ENCODE peak calls at places on chromosomes 3 and 15, in six cellular contexts. U is B cell, P is astrocyte of the spinal cord, A is progenitor cell of endocrine pancreas, B is mesothelial cell of epicardium, Q is GM20000. G is an unnamed sample.

GRCh38 chr3:108100906-108101305 is 10.1 kb upstream of the CD47 start:
- DNase-seq in U (peak), Q (peak), B (no peak), P (no peak), A (no peak), G (no peak)

GRCh38 chr3:152261329-152261728 is 7.4 kb upstream of the MBNL1 start:
- DNase-seq in P (no peak), B (no peak), U (no peak), A (no peak), Q (no peak), G (no peak)

GRCh38 chr3:89238836-89239235 is 131.4 kb downstream of the EPHA3 start:
- DNase-seq in A (no peak), P (no peak), U (no peak), Q (no peak), B (no peak), G (no peak)

GRCh38 chr15:82045179-82045891 is 483 bp downstream of the MEX3B start:
- DNase-seq in P (peak), A (peak), Q (peak), U (peak), B (peak), G (peak)

GRCh38 chr3:72127843-72128242 is 342.9 kb upstream of the PROK2 start:
- DNase-seq in Q (no peak), U (no peak), P (peak), B (no peak), A (no peak), G (no peak)

GRCh38 chr3:137792633-137793271 is 28.6 kb downstream of the SOX14 start:
- DNase-seq in P (no peak), A (no peak), Q (peak), U (no peak), B (no peak), G (no peak)

GRCh38 chr3:131370935-131371698 is 10.5 kb upstream of the NUDT16 start:
- DNase-seq in A (no peak), Q (no peak), B (no peak), P (no peak), U (no peak), G (no peak)

GRCh38 chr15:45180201-45180600 is 7.6 kb downstream of the SHF start:
- DNase-seq in A (no peak), P (peak), Q (no peak), B (no peak), U (peak), G (peak)

GRCh38 chr15:88089019-88089603 is 167.4 kb downstream of the NTRK3 start:
- DNase-seq in B (no peak), U (no peak), A (no peak), P (no peak), Q (no peak), G (no peak)

GRCh38 chr3:126056681-126057546 is 27.0 kb downstream of the SLC41A3 start:
- DNase-seq in P (peak), A (no peak), U (no peak), Q (no peak), B (no peak), G (no peak)

GRCh38 chr3:39150170-39150802 is 3.1 kb downstream of the CSRNP1 start:
- DNase-seq in U (no peak), B (no peak), Q (no peak), P (no peak), A (no peak), G (no peak)

GRCh38 chr3:46965151-46965550 is 11.4 kb downstream of the CCDC12 start:
- DNase-seq in U (peak), P (no peak), B (no peak), A (no peak), Q (no peak), G (no peak)

GRCh38 chr3:165185707-165186327 is 10.4 kb downstream of the SLITRK3 start:
- DNase-seq in A (peak), B (peak), Q (peak), U (peak), P (peak), G (no peak)

GRCh38 chr15:35349916-35350315 is 196.0 kb downstream of the DPH6 start:
- DNase-seq in A (no peak), U (no peak), P (peak), B (no peak), Q (no peak), G (no peak)

GRCh38 chr3:135851201-135852061 is 114.1 kb upstream of the PPP2R3A start:
- DNase-seq in U (no peak), A (no peak), B (no peak), Q (no peak), P (no peak), G (no peak)

GRCh38 chr3:27630892-27631291 is 91.2 kb downstream of the EOMES start:
- DNase-seq in Q (peak), B (no peak), A (no peak), P (peak), U (no peak), G (no peak)

GRCh38 chr3:139888561-139889140 is 46.3 kb upstream of the CLSTN2 start:
- DNase-seq in A (no peak), B (no peak), Q (no peak), P (no peak), U (no peak), G (no peak)

GRCh38 chr3:43649365-43649968 is 27.7 kb upstream of the ANO10 start:
- DNase-seq in B (no peak), U (no peak), A (no peak), Q (no peak), P (no peak), G (no peak)

GRCh38 chr15:87871130-87871737 is 385.3 kb downstream of the NTRK3 start:
- DNase-seq in U (no peak), B (no peak), Q (no peak), A (no peak), P (no peak), G (no peak)

GRCh38 chr3:65758871-65759598 is 279.7 kb downstream of the MAGI1 start:
- DNase-seq in U (no peak), B (no peak), Q (no peak), A (no peak), P (peak), G (no peak)

GRCh38 chr3:51874889-51875288 is 512 bp downstream of the IQCF5 start:
- DNase-seq in B (no peak), Q (no peak), P (no peak), U (no peak), A (no peak), G (no peak)

GRCh38 chr15:81301815-81302399 is 22.0 kb downstream of the STARD5 start:
- DNase-seq in P (no peak), Q (peak), B (no peak), A (no peak), U (peak), G (no peak)

DNA sequence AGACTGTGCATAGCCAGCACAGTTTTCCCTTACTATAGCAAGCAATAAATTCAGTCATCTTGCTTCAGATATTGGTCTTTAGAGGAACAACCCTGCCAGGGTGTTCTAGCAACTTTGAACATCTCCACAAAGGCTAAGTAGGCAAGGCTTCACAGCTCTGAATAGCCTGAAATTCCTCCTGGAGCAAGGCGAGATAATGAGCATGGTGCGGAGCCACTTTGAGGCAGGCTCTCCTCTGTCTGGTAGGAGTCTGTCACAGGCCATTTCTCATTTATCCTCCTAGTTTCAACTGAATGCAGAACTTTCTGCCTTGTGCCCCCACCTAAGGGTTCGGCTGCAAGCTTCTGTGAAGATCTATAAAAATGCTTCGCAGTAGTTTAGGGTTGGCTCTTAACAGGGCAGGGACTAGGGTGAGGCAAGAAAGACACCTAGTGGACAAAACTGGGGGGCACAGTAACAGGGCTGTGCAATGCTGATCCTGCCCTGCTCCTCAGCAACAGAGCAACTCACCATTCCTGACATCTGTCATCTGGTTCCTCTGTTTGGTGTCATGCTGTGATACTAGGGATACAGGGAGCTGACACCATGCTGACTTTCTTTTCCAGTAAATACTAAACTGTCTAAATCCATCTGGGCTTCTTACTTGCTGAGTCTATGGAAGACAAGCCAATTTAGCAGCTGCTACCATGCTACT is 16.6 kb upstream of the EHHADH start:
- DNase-seq in A (no peak), U (no peak), B (no peak), Q (peak), P (peak), G (no peak)
- TF ChIP-seq CTCF in A (peak), U (no peak), B (peak), Q (no peak), P (peak), G (no peak)

GRCh38 chr3:189169728-189170127 is 2.0 kb upstream of the TPRG1 start:
- DNase-seq in U (no peak), B (no peak), P (no peak), A (no peak), Q (no peak), G (no peak)
- TF ChIP-seq CTCF in U (no peak), B (no peak), P (peak), A (peak), Q (no peak), G (no peak)

GRCh38 chr3:171328419-171329082 is 131.7 kb downstream of the TNIK start:
- DNase-seq in P (no peak), Q (no peak), A (no peak), B (no peak), U (no peak), G (peak)
- TF ChIP-seq CTCF in P (no peak), Q (peak), A (no peak), B (no peak), U (no peak), G (peak)

GRCh38 chr3:167913218-167913902 is 177.8 kb downstream of the SERPINI1 start:
- DNase-seq in B (no peak), Q (no peak), P (peak), U (no peak), A (no peak), G (no peak)
- TF ChIP-seq CTCF in B (no peak), Q (no peak), P (peak), U (no peak), A (peak), G (no peak)

GRCh38 chr3:56042326-56042951 is 425.8 kb downstream of the ERC2 start:
- DNase-seq in P (peak), A (no peak), B (no peak), Q (no peak), U (no peak), G (no peak)
- TF ChIP-seq CTCF in P (peak), A (peak), B (peak), Q (no peak), U (no peak), G (no peak)

DNA sequence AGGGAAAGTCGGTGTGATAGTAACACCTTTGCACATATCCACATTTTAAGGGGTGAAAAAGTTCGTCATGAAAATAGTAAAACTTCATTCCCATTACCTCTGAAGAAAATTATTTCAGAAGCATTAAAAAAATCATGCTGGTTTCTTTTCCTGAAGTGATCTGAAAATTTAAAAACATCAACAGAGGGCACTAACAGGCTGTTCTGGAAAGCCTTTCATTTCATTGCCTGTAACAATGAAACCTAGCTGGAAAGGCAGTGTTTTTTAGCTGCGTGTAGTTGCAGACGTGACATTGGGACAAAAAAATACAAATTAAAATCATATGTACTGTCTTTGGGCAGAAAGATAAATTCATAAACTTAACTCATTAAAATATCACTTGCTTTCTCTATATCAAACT is 993.8 kb downstream of the GBE1 start:
- DNase-seq in A (no peak), B (no peak), P (no peak), U (no peak), Q (no peak), G (no peak)
- TF ChIP-seq CTCF in A (no peak), B (no peak), P (no peak), U (no peak), Q (no peak), G (no peak)

DNA sequence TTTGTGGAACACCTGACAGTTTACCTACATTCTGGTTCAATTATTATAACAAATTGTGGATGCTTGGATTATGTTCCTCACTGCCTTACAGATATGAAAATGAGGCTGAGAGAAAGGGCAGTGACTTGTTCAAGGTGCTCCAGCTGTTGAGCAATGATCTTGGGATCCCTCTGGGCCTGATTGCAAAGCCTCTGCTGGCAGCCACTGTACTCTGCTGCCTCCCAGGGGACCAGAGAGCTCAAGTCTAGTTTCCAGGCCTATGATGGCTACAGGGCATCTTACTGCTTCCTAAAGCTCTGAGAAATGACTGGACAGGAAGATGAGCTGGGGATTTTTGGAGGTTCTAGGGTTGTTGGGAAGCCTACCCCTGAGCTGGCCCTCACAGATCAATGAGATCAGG is 2.3 kb upstream of the SHC4 start:
- DNase-seq in U (no peak), B (no peak), P (peak), A (no peak), Q (peak), G (no peak)
- TF ChIP-seq CTCF in U (no peak), B (no peak), P (peak), A (no peak), Q (peak), G (no peak)

DNA sequence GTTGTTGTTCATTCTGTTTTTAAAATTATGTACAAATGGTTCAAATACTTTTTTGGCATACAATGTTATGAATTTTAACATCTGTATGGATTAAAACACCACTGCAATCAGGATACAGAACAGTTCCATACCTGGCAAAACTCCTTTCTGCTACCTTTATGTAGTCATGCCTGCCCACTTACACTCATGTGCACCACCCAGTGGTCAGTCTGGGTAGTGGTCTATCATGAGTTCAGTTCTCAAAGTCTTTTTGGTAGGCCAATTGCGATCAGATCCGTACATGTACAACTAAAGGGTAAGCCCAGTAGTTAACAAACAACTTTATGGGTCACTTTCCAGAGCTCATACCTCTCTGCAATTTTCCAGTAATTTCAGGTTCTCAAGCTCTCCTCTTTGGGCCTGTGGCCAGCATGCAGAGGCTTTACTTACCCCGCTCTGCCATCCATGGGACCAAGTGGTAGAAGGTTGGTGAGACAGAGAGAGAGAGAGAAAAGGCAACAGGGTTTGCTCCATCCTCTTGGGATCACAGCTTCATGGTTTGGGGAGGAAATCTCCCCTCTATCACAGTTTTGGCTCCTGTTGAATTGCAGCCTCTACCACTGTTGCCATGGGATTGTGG is 63.9 kb upstream of the FAM98B start:
- DNase-seq in U (peak), B (peak), A (peak), Q (peak), P (peak), G (peak)
- TF ChIP-seq CTCF in U (peak), B (peak), A (peak), Q (peak), P (peak), G (peak)

GRCh38 chr15:47551079-47551478 is 166.2 kb upstream of the SEMA6D start:
- DNase-seq in Q (no peak), P (no peak), B (no peak), U (no peak), A (no peak), G (no peak)
- TF ChIP-seq CTCF in Q (no peak), P (no peak), B (no peak), U (no peak), A (no peak), G (no peak)

G was measured in natural killer cell.